ENCODE peak calls at places on chromosomes 2 and 18, in ten cellular contexts. Z, B, C, V, E, I, S, X, Y and A are unnamed samples.

GRCh38 chr2:216491757-216492635 is 6.6 kb upstream of the RPL37A start:
- DNase-seq in Z (no peak), B (no peak), C (no peak), V (no peak), E (no peak), I (no peak), S (no peak), X (no peak), Y (no peak), A (no peak)

GRCh38 chr2:219298759-219299371 is 10.3 kb downstream of the PTPRN start:
- DNase-seq in Z (peak; percentile 90), B (peak; percentile 79), C (peak; percentile 85), V (peak; percentile 86), E (peak; percentile 67), I (peak; percentile 88), S (peak; percentile 70), X (peak; percentile 83), Y (peak; percentile 83), A (peak; percentile 67)

GRCh38 chr18:75779450-75779849 is 351.9 kb upstream of the SMIM21 start:
- DNase-seq in Z (no peak), B (no peak), C (no peak), V (no peak), E (no peak), I (no peak), S (no peak), X (no peak), Y (no peak), A (no peak)

GRCh38 chr18:22466608-22467390 is 49.1 kb upstream of the CTAGE1 start:
- DNase-seq in Z (no peak), B (peak; percentile 75), C (peak; percentile 77), V (peak; percentile 23), E (peak; percentile 81), I (no peak), S (peak; percentile 86), X (peak; percentile 94), Y (peak; percentile 91), A (peak; percentile 85)

GRCh38 chr18:75984853-75985252 is 510.2 kb downstream of the ZNF516 start:
- DNase-seq in Z (no peak), B (no peak), C (no peak), V (no peak), E (no peak), I (no peak), S (no peak), X (no peak), Y (no peak), A (no peak)

GRCh38 chr2:117321816-117322215 is 492.7 kb upstream of the DDX18 start:
- DNase-seq in Z (no peak), B (no peak), C (no peak), V (no peak), E (no peak), I (no peak), S (no peak), X (no peak), Y (no peak), A (no peak)

GRCh38 chr2:32611366-32611765 is 16.5 kb upstream of the TTC27 start:
- DNase-seq in Z (no peak), B (no peak), C (no peak), V (no peak), E (no peak), I (no peak), S (no peak), X (no peak), Y (no peak), A (no peak)

GRCh38 chr2:80105020-80105419 is 199.5 kb downstream of the LRRTM1 start:
- DNase-seq in Z (no peak), B (peak; percentile 72), C (no peak), V (no peak), E (peak; percentile 78), I (no peak), S (peak; percentile 56), X (peak; percentile 21), Y (no peak), A (no peak)

GRCh38 chr18:2961828-2962227 is 51.1 kb downstream of the LPIN2 start:
- DNase-seq in Z (no peak), B (peak; percentile 61), C (no peak), V (no peak), E (peak; percentile 55), I (no peak), S (peak; percentile 62), X (peak; percentile 77), Y (peak; percentile 80), A (peak; percentile 66)

GRCh38 chr2:66389651-66390131 is 45.2 kb upstream of the MEIS1 start:
- DNase-seq in Z (no peak), B (peak; percentile 66), C (no peak), V (no peak), E (peak; percentile 58), I (no peak), S (no peak), X (peak; percentile 13), Y (no peak), A (peak; percentile 13)

GRCh38 chr2:144454466-144455287 is 65.2 kb downstream of the ZEB2 start:
- DNase-seq in Z (no peak), B (no peak), C (no peak), V (no peak), E (peak; percentile 34), I (no peak), S (no peak), X (peak; percentile 36), Y (peak; percentile 34), A (no peak)
- H3K4me3 ChIP-seq in Z (no peak overlapping the region), B (peak overlapping the region; percentile 14), C (no peak overlapping the region), V (peak overlapping the region; percentile 18), E (no peak overlapping the region), I (peak overlapping the region; percentile 3), S (peak overlapping the region; percentile 5), X (peak overlapping the region; percentile 29), Y (no peak overlapping the region), A (no peak overlapping the region)

DNA sequence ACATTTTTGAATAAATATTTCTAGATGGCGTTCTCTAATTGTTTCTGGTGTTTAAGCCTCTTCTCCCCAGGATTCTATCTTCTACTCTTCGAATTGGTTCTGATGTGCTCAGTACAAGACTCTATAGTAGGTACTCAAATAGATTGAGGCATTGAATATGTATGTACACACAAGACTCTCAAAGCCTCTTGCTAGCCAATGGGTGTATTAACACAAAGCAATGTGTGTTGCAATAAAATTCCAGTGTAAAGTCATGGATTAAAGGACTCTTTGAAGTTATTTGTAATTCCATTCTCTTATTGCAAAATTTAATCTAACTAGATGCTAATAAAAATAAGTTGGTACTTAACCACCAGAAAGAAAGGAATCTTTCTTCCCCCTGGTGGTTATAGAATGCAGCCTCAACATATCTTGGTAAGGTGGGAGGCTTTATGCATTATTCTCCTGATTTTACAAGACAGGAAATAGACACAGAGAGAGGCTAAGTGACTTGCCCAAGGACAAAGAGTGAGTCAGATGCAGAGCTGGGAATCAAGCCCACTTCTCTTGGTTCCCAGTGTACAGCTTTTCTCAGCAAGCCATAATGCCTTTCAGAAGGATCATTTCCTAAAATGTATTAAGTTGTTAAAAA is 18.1 kb downstream of the LRP1B start:
- DNase-seq in Z (no peak), B (peak; percentile 74), C (no peak), V (no peak), E (peak; percentile 70), I (no peak), S (peak; percentile 64), X (peak; percentile 17), Y (peak; percentile 92), A (peak; percentile 95)
- TF ChIP-seq CTCF in Z (no peak), B (peak; percentile 30), C (no peak), V (no peak), E (peak; percentile 17), I (no peak), S (peak; percentile 33), X (no peak), Y (peak; percentile 59), A (peak; percentile 64)

DNA sequence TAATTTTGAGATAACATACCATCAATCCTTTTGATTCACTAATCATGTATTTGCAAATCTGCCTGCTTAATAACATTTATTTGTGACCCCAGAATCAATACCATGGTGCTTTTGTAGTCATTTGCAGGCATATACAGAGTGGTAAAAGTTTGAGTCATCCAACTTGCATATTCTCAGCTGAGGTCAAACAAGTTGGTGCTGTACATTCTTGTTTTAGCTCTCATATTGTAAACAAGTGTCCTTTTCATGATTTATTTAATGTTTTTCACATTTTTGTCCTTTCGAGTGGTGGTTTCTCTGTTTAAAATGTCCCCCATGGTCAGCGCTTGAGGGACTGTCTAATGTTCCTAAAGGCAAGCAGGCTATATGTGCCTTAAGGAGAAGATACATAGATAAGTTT is 17.5 kb downstream of the RAB27B start:
- DNase-seq in Z (no peak), B (peak; percentile 56), C (no peak), V (no peak), E (peak; percentile 30), I (no peak), S (peak; percentile 1), X (no peak), Y (peak; percentile 79), A (peak; percentile 39)
- H3K4me3 ChIP-seq in Z (no peak overlapping the region), B (no peak overlapping the region), C (no peak overlapping the region), V (no peak overlapping the region), E (no peak overlapping the region), I (no peak overlapping the region), S (no peak overlapping the region), X (no peak overlapping the region), Y (no peak overlapping the region), A (no peak overlapping the region)

GRCh38 chr2:28870146-28870891 is at the start of gene TRMT61B:
- DNase-seq in Z (peak; percentile 99), B (peak; percentile 94), C (peak; percentile 98), V (peak; percentile 98), E (peak; percentile 92), I (peak; percentile 94), S (peak; percentile 94), X (peak; percentile 95), Y (peak; percentile 95), A (peak; percentile 94)
- TF ChIP-seq CTCF in Z (no peak), B (no peak), C (no peak), V (no peak), E (no peak), I (no peak), S (no peak), X (no peak), Y (no peak), A (no peak)